ENCODE peak calls at places on chromosomes 12 and 14, in eight cellular contexts. One of them, this sample, is unnamed.

GRCh38 chr14:89578048-89578619 is 161.1 kb upstream of the FOXN3 start:
- DNase-seq in left cardiac atrium: no peak
- DNase-seq in AG10803: peak
- DNase-seq in SW 1271: no peak
- DNase-seq in left ventricle myocardium superior: no peak
- DNase-seq in immature natural killer cell: no peak
- DNase-seq in GM23248: peak
- DNase-seq in HT1080: no peak
- DNase-seq in this sample: no peak

GRCh38 chr14:53938126-53938671 is 18.4 kb downstream of the BMP4 start:
- DNase-seq in immature natural killer cell: no peak
- DNase-seq in AG10803: no peak
- DNase-seq in HT1080: no peak
- DNase-seq in left cardiac atrium: no peak
- DNase-seq in GM23248: no peak
- DNase-seq in left ventricle myocardium superior: no peak
- DNase-seq in SW 1271: no peak
- DNase-seq in this sample: no peak

GRCh38 chr12:24496755-24497154 is 452.1 kb downstream of the BCAT1 start:
- DNase-seq in SW 1271: no peak
- DNase-seq in GM23248: peak
- DNase-seq in AG10803: peak
- DNase-seq in immature natural killer cell: no peak
- DNase-seq in left ventricle myocardium superior: no peak
- DNase-seq in HT1080: no peak
- DNase-seq in left cardiac atrium: no peak
- DNase-seq in this sample: no peak

GRCh38 chr14:105168979-105169507 is 467 bp upstream of the JAG2 start:
- DNase-seq in immature natural killer cell: peak
- DNase-seq in left ventricle myocardium superior: peak
- DNase-seq in SW 1271: no peak
- DNase-seq in left cardiac atrium: no peak
- DNase-seq in HT1080: no peak
- DNase-seq in AG10803: no peak
- DNase-seq in GM23248: peak
- DNase-seq in this sample: peak

GRCh38 chr12:48165089-48166031 is 8.0 kb upstream of the ASB8 start:
- DNase-seq in SW 1271: no peak
- DNase-seq in GM23248: peak
- DNase-seq in HT1080: no peak
- DNase-seq in immature natural killer cell: peak
- DNase-seq in left ventricle myocardium superior: no peak
- DNase-seq in left cardiac atrium: no peak
- DNase-seq in AG10803: peak
- DNase-seq in this sample: peak

GRCh38 chr12:49636574-49636973 is 13.2 kb downstream of the PRPF40B start:
- DNase-seq in left ventricle myocardium superior: peak
- DNase-seq in HT1080: no peak
- DNase-seq in SW 1271: no peak
- DNase-seq in GM23248: no peak
- DNase-seq in left cardiac atrium: no peak
- DNase-seq in AG10803: no peak
- DNase-seq in immature natural killer cell: no peak
- DNase-seq in this sample: no peak

GRCh38 chr14:24057271-24057670 is 5.5 kb downstream of the CARMIL3 start:
- DNase-seq in left ventricle myocardium superior: no peak
- DNase-seq in AG10803: no peak
- DNase-seq in left cardiac atrium: no peak
- DNase-seq in GM23248: no peak
- DNase-seq in SW 1271: no peak
- DNase-seq in HT1080: no peak
- DNase-seq in immature natural killer cell: no peak
- DNase-seq in this sample: no peak

GRCh38 chr14:95652171-95652570 is 34.1 kb upstream of the TCL1B start:
- DNase-seq in left cardiac atrium: no peak
- DNase-seq in AG10803: no peak
- DNase-seq in left ventricle myocardium superior: no peak
- DNase-seq in SW 1271: no peak
- DNase-seq in HT1080: no peak
- DNase-seq in GM23248: no peak
- DNase-seq in immature natural killer cell: no peak
- DNase-seq in this sample: no peak

GRCh38 chr12:99157946-99158345 is 489.6 kb upstream of the GARIN6 start:
- DNase-seq in immature natural killer cell: no peak
- DNase-seq in HT1080: peak
- DNase-seq in left cardiac atrium: no peak
- DNase-seq in GM23248: no peak
- DNase-seq in AG10803: no peak
- DNase-seq in left ventricle myocardium superior: no peak
- DNase-seq in SW 1271: no peak
- DNase-seq in this sample: peak

GRCh38 chr12:106305376-106305775 is 2.8 kb downstream of the TCP11L2 start:
- DNase-seq in AG10803: peak
- DNase-seq in SW 1271: no peak
- DNase-seq in HT1080: no peak
- DNase-seq in left ventricle myocardium superior: no peak
- DNase-seq in immature natural killer cell: no peak
- DNase-seq in GM23248: peak
- DNase-seq in left cardiac atrium: no peak
- DNase-seq in this sample: peak

GRCh38 chr12:14900521-14901227 is 15.0 kb upstream of the MGP start:
- DNase-seq in immature natural killer cell: no peak
- DNase-seq in GM23248: no peak
- DNase-seq in HT1080: no peak
- DNase-seq in SW 1271: no peak
- DNase-seq in left cardiac atrium: no peak
- DNase-seq in AG10803: no peak
- DNase-seq in left ventricle myocardium superior: no peak
- DNase-seq in this sample: no peak

GRCh38 chr12:79601908-79602307 is 88.9 kb downstream of the PAWR start:
- DNase-seq in immature natural killer cell: no peak
- DNase-seq in SW 1271: no peak
- DNase-seq in HT1080: no peak
- DNase-seq in AG10803: no peak
- DNase-seq in left cardiac atrium: no peak
- DNase-seq in left ventricle myocardium superior: no peak
- DNase-seq in GM23248: no peak
- DNase-seq in this sample: no peak

GRCh38 chr12:66964629-66965028 is 285.8 kb upstream of the GRIP1 start:
- DNase-seq in left cardiac atrium: no peak
- DNase-seq in immature natural killer cell: peak
- DNase-seq in HT1080: peak
- DNase-seq in SW 1271: no peak
- DNase-seq in GM23248: peak
- DNase-seq in left ventricle myocardium superior: no peak
- DNase-seq in AG10803: peak
- DNase-seq in this sample: no peak

GRCh38 chr12:94098466-94098865 is 49.9 kb upstream of the PLXNC1 start:
- DNase-seq in SW 1271: no peak
- DNase-seq in immature natural killer cell: no peak
- DNase-seq in HT1080: peak
- DNase-seq in left cardiac atrium: no peak
- DNase-seq in left ventricle myocardium superior: no peak
- DNase-seq in GM23248: peak
- DNase-seq in AG10803: peak
- DNase-seq in this sample: no peak

GRCh38 chr12:109686523-109686922 is 27.1 kb upstream of the FAM222A start:
- DNase-seq in AG10803: no peak
- DNase-seq in HT1080: no peak
- DNase-seq in GM23248: no peak
- DNase-seq in SW 1271: no peak
- DNase-seq in left ventricle myocardium superior: no peak
- DNase-seq in immature natural killer cell: no peak
- DNase-seq in left cardiac atrium: no peak
- DNase-seq in this sample: no peak

This sample was measured in RKO.